ENCODE peak calls at places on chromosomes 11 and 22, in seven cellular contexts. One of them, this sample, is unnamed.

GRCh38 chr11:57527056-57527631 is 3.4 kb downstream of the TIMM10 start:
- DNase-seq in ACHN: peak; percentile 47
- DNase-seq in foreskin fibroblast: peak; percentile 43
- DNase-seq in NCI-H1048: no peak
- DNase-seq in CD4-positive, alpha-beta memory T cell: peak; percentile 59
- DNase-seq in effector memory CD8-positive, alpha-beta T cell: peak; percentile 72
- DNase-seq in midbrain: peak; percentile 76
- DNase-seq in this sample: peak; percentile 75

GRCh38 chr11:117473692-117474091 is 146.0 kb downstream of the CEP164 start:
- DNase-seq in effector memory CD8-positive, alpha-beta T cell: no peak
- DNase-seq in CD4-positive, alpha-beta memory T cell: no peak
- DNase-seq in ACHN: no peak
- DNase-seq in foreskin fibroblast: no peak
- DNase-seq in midbrain: no peak
- DNase-seq in NCI-H1048: no peak
- DNase-seq in this sample: no peak

GRCh38 chr11:93888026-93888425 is 37.6 kb upstream of the VSTM5 start:
- DNase-seq in effector memory CD8-positive, alpha-beta T cell: no peak
- DNase-seq in ACHN: no peak
- DNase-seq in NCI-H1048: no peak
- DNase-seq in CD4-positive, alpha-beta memory T cell: no peak
- DNase-seq in foreskin fibroblast: no peak
- DNase-seq in midbrain: no peak
- DNase-seq in this sample: no peak

GRCh38 chr11:17014774-17015638 is 792 bp upstream of the PLEKHA7 start:
- DNase-seq in CD4-positive, alpha-beta memory T cell: peak; percentile 19
- DNase-seq in foreskin fibroblast: peak; percentile 15
- DNase-seq in effector memory CD8-positive, alpha-beta T cell: peak; percentile 10
- DNase-seq in midbrain: peak; percentile 16
- DNase-seq in ACHN: no peak
- DNase-seq in NCI-H1048: no peak
- DNase-seq in this sample: peak; percentile 31

GRCh38 chr11:86230921-86231320 is 13.6 kb upstream of the EED start:
- DNase-seq in CD4-positive, alpha-beta memory T cell: no peak
- DNase-seq in midbrain: peak; percentile 9
- DNase-seq in foreskin fibroblast: no peak
- DNase-seq in effector memory CD8-positive, alpha-beta T cell: no peak
- DNase-seq in ACHN: no peak
- DNase-seq in NCI-H1048: no peak
- DNase-seq in this sample: no peak

GRCh38 chr11:59756845-59757244 is 1.7 kb downstream of the STX3 start:
- DNase-seq in NCI-H1048: no peak
- DNase-seq in effector memory CD8-positive, alpha-beta T cell: no peak
- DNase-seq in ACHN: peak; percentile 61
- DNase-seq in CD4-positive, alpha-beta memory T cell: no peak
- DNase-seq in foreskin fibroblast: no peak
- DNase-seq in midbrain: no peak
- DNase-seq in this sample: no peak

GRCh38 chr11:46427364-46427763 is 35.8 kb upstream of the CHRM4 start:
- DNase-seq in NCI-H1048: no peak
- DNase-seq in foreskin fibroblast: no peak
- DNase-seq in midbrain: no peak
- DNase-seq in effector memory CD8-positive, alpha-beta T cell: no peak
- DNase-seq in CD4-positive, alpha-beta memory T cell: no peak
- DNase-seq in ACHN: no peak
- DNase-seq in this sample: no peak

GRCh38 chr11:130066338-130066737 is 3.4 kb upstream of the APLP2 start:
- DNase-seq in foreskin fibroblast: no peak
- DNase-seq in CD4-positive, alpha-beta memory T cell: no peak
- DNase-seq in effector memory CD8-positive, alpha-beta T cell: no peak
- DNase-seq in NCI-H1048: no peak
- DNase-seq in ACHN: peak; percentile 29
- DNase-seq in midbrain: no peak
- DNase-seq in this sample: no peak

GRCh38 chr11:47259178-47259977 is 1.6 kb downstream of the NR1H3 start:
- DNase-seq in NCI-H1048: no peak
- DNase-seq in CD4-positive, alpha-beta memory T cell: no peak
- DNase-seq in midbrain: peak; percentile 40
- DNase-seq in ACHN: peak; percentile 44
- DNase-seq in effector memory CD8-positive, alpha-beta T cell: no peak
- DNase-seq in foreskin fibroblast: peak; percentile 32
- DNase-seq in this sample: peak; percentile 17

GRCh38 chr11:72724851-72725730 is 27.1 kb downstream of the ARAP1 start:
- DNase-seq in CD4-positive, alpha-beta memory T cell: peak; percentile 82
- DNase-seq in ACHN: peak; percentile 79
- DNase-seq in effector memory CD8-positive, alpha-beta T cell: peak; percentile 82
- DNase-seq in foreskin fibroblast: peak; percentile 67
- DNase-seq in midbrain: peak; percentile 85
- DNase-seq in NCI-H1048: peak; percentile 35
- DNase-seq in this sample: peak; percentile 83

GRCh38 chr22:17984114-17984513 is 40.2 kb downstream of the MICAL3 start:
- DNase-seq in effector memory CD8-positive, alpha-beta T cell: no peak
- DNase-seq in midbrain: no peak
- DNase-seq in CD4-positive, alpha-beta memory T cell: no peak
- DNase-seq in ACHN: no peak
- DNase-seq in foreskin fibroblast: no peak
- DNase-seq in NCI-H1048: no peak
- DNase-seq in this sample: no peak

GRCh38 chr22:46681010-46681409 is 57.0 kb downstream of the CERK start:
- DNase-seq in foreskin fibroblast: no peak
- DNase-seq in CD4-positive, alpha-beta memory T cell: no peak
- DNase-seq in effector memory CD8-positive, alpha-beta T cell: no peak
- DNase-seq in midbrain: no peak
- DNase-seq in ACHN: peak; percentile 9
- DNase-seq in NCI-H1048: no peak
- DNase-seq in this sample: peak; percentile 46

GRCh38 chr22:23376256-23376655 is 195.9 kb downstream of the BCR start:
- DNase-seq in NCI-H1048: peak; percentile 5
- DNase-seq in foreskin fibroblast: no peak
- DNase-seq in CD4-positive, alpha-beta memory T cell: peak; percentile 16
- DNase-seq in ACHN: no peak
- DNase-seq in midbrain: no peak
- DNase-seq in effector memory CD8-positive, alpha-beta T cell: no peak
- DNase-seq in this sample: peak; percentile 46

GRCh38 chr11:86089659-86090058 is 20.8 kb upstream of the PICALM start:
- DNase-seq in CD4-positive, alpha-beta memory T cell: no peak
- DNase-seq in effector memory CD8-positive, alpha-beta T cell: no peak
- DNase-seq in foreskin fibroblast: no peak
- DNase-seq in NCI-H1048: no peak
- DNase-seq in midbrain: no peak
- DNase-seq in ACHN: no peak
- DNase-seq in this sample: no peak

GRCh38 chr11:13220148-13220547 is 57.4 kb upstream of the BMAL1 start:
- DNase-seq in NCI-H1048: no peak
- DNase-seq in ACHN: no peak
- DNase-seq in foreskin fibroblast: no peak
- DNase-seq in effector memory CD8-positive, alpha-beta T cell: no peak
- DNase-seq in CD4-positive, alpha-beta memory T cell: no peak
- DNase-seq in midbrain: no peak
- DNase-seq in this sample: no peak

GRCh38 chr11:47791774-47792173 is 24.6 kb upstream of the FNBP4 start:
- DNase-seq in ACHN: no peak
- DNase-seq in effector memory CD8-positive, alpha-beta T cell: no peak
- DNase-seq in midbrain: no peak
- DNase-seq in foreskin fibroblast: no peak
- DNase-seq in CD4-positive, alpha-beta memory T cell: no peak
- DNase-seq in NCI-H1048: no peak
- DNase-seq in this sample: no peak

GRCh38 chr22:21041937-21042336 is 3.8 kb upstream of the LRRC74B start:
- DNase-seq in foreskin fibroblast: peak; percentile 68
- DNase-seq in NCI-H1048: no peak
- DNase-seq in effector memory CD8-positive, alpha-beta T cell: no peak
- DNase-seq in midbrain: no peak
- DNase-seq in ACHN: no peak
- DNase-seq in CD4-positive, alpha-beta memory T cell: no peak
- DNase-seq in this sample: no peak

GRCh38 chr11:65491614-65492386 is 7.0 kb upstream of the MALAT1 start:
- DNase-seq in NCI-H1048: no peak
- DNase-seq in effector memory CD8-positive, alpha-beta T cell: no peak
- DNase-seq in CD4-positive, alpha-beta memory T cell: no peak
- DNase-seq in midbrain: no peak
- DNase-seq in ACHN: peak; percentile 79
- DNase-seq in foreskin fibroblast: peak; percentile 93
- DNase-seq in this sample: no peak

GRCh38 chr11:131687291-131688055 is 317.1 kb downstream of the NTM start:
- DNase-seq in CD4-positive, alpha-beta memory T cell: no peak
- DNase-seq in midbrain: no peak
- DNase-seq in ACHN: no peak
- DNase-seq in effector memory CD8-positive, alpha-beta T cell: no peak
- DNase-seq in foreskin fibroblast: no peak
- DNase-seq in NCI-H1048: no peak
- DNase-seq in this sample: no peak

GRCh38 chr11:115527534-115528125 is 23.4 kb upstream of the CADM1 start:
- DNase-seq in CD4-positive, alpha-beta memory T cell: no peak
- DNase-seq in NCI-H1048: peak; percentile 71
- DNase-seq in effector memory CD8-positive, alpha-beta T cell: no peak
- DNase-seq in foreskin fibroblast: no peak
- DNase-seq in ACHN: no peak
- DNase-seq in midbrain: no peak
- DNase-seq in this sample: no peak

GRCh38 chr22:39654959-39655579 is 84.5 kb downstream of the CACNA1I start:
- DNase-seq in effector memory CD8-positive, alpha-beta T cell: no peak
- DNase-seq in foreskin fibroblast: no peak
- DNase-seq in ACHN: no peak
- DNase-seq in NCI-H1048: no peak
- DNase-seq in midbrain: no peak
- DNase-seq in CD4-positive, alpha-beta memory T cell: no peak
- DNase-seq in this sample: no peak

GRCh38 chr22:37517826-37518450 is 1.3 kb downstream of the CARD10 start:
- DNase-seq in ACHN: no peak
- DNase-seq in effector memory CD8-positive, alpha-beta T cell: no peak
- DNase-seq in CD4-positive, alpha-beta memory T cell: no peak
- DNase-seq in midbrain: no peak
- DNase-seq in foreskin fibroblast: no peak
- DNase-seq in NCI-H1048: no peak
- DNase-seq in this sample: no peak

GRCh38 chr11:44729718-44730117 is 3.0 kb downstream of the TSPAN18 start:
- DNase-seq in foreskin fibroblast: no peak
- DNase-seq in CD4-positive, alpha-beta memory T cell: no peak
- DNase-seq in NCI-H1048: no peak
- DNase-seq in ACHN: no peak
- DNase-seq in effector memory CD8-positive, alpha-beta T cell: no peak
- DNase-seq in midbrain: no peak
- DNase-seq in this sample: no peak

This sample was measured in CD4-positive, CD25-positive, alpha-beta regulatory T cell.